ENCODE peak calls at places on chromosomes 6 and 20, in six cellular contexts. L is astrocyte; U is B cell; N is activated naive CD8-positive, alpha-beta T cell treated with anti-CD3 and anti-CD28 coated beads for 36 hours; G is effector CD4-positive, alpha-beta T cell; M is AG08395. P is an unnamed sample.

GRCh38 chr6:129852257-129852858 is 8.8 kb downstream of the TMEM244 start:
- DNase-seq in G (no peak), N (no peak), L (peak; percentile 29), U (no peak), M (no peak), P (peak; percentile 75)

GRCh38 chr6:167825059-167825758 is 1.5 kb upstream of the AFDN start:
- DNase-seq in G (no peak), N (no peak), U (peak; percentile 11), L (no peak), M (no peak), P (no peak)

GRCh38 chr6:137033828-137034227 is 10.9 kb downstream of the IL20RA start:
- DNase-seq in G (peak; percentile 20), M (no peak), N (peak; percentile 70), U (no peak), L (peak; percentile 75), P (peak; percentile 81)

GRCh38 chr20:57513199-57513598 is 11.7 kb downstream of the CTCFL start:
- DNase-seq in U (no peak), L (peak; percentile 13), M (no peak), G (no peak), N (no peak), P (peak; percentile 39)

GRCh38 chr20:46057856-46058655 is 29.0 kb downstream of the SLC12A5 start:
- DNase-seq in N (no peak), G (no peak), U (peak; percentile 49), M (peak; percentile 37), L (peak; percentile 10), P (no peak)

GRCh38 chr6:6588064-6588923 is at the start of gene LY86:
- DNase-seq in U (peak; percentile 77), N (no peak), L (no peak), G (no peak), M (no peak), P (no peak)

GRCh38 chr6:81865712-81866111 is 113.2 kb upstream of the TENT5A start:
- DNase-seq in G (no peak), U (no peak), L (peak; percentile 85), M (peak; percentile 73), N (no peak), P (peak; percentile 89)

GRCh38 chr20:25078662-25079061 is 3.3 kb downstream of the VSX1 start:
- DNase-seq in L (no peak), U (no peak), G (no peak), M (no peak), N (no peak), P (no peak)

GRCh38 chr6:113860165-113860955 is 3.2 kb downstream of the MARCKS start:
- DNase-seq in U (peak; percentile 14), G (no peak), M (peak; percentile 7), N (no peak), L (peak; percentile 31), P (peak; percentile 62)

GRCh38 chr20:2797136-2797983 is 3.1 kb downstream of the CPXM1 start:
- DNase-seq in U (no peak), G (no peak), L (no peak), M (no peak), N (no peak), P (no peak)

GRCh38 chr6:38570750-38571149 is 69.0 kb downstream of the BTBD9 start:
- DNase-seq in U (peak; percentile 43), G (no peak), N (no peak), L (no peak), M (peak; percentile 10), P (peak; percentile 35)

GRCh38 chr20:60579941-60580515 is 621.8 kb downstream of the CDH26 start:
- DNase-seq in L (no peak), N (no peak), U (no peak), G (no peak), M (no peak), P (no peak)

GRCh38 chr6:20708367-20709124 is 174.3 kb downstream of the CDKAL1 start:
- DNase-seq in U (no peak), L (peak; percentile 96), G (no peak), N (peak; percentile 52), M (no peak), P (peak; percentile 53)

GRCh38 chr20:43138061-43138860 is 51.4 kb downstream of the PTPRT start:
- DNase-seq in L (no peak), U (no peak), N (no peak), M (no peak), G (no peak), P (no peak)

GRCh38 chr6:158565482-158566040 is 5.7 kb downstream of the TMEM181 start:
- DNase-seq in U (no peak), L (no peak), M (no peak), G (no peak), N (no peak), P (no peak)

GRCh38 chr20:25496968-25497401 is 88.3 kb downstream of the NINL start:
- DNase-seq in N (no peak), L (peak; percentile 31), G (no peak), M (no peak), U (no peak), P (peak; percentile 96)

GRCh38 chr20:2805682-2806350 is 5.4 kb upstream of the CPXM1 start:
- DNase-seq in M (no peak), U (no peak), L (peak; percentile 14), G (no peak), N (no peak), P (no peak)

GRCh38 chr6:161660666-161661571 is 387.1 kb upstream of the AGPAT4 start:
- DNase-seq in U (no peak), G (no peak), L (no peak), M (peak; percentile 10), N (no peak), P (peak; percentile 20)

GRCh38 chr6:143165315-143165855 is 104.7 kb downstream of the AIG1 start:
- DNase-seq in G (no peak), L (no peak), N (no peak), U (no peak), M (no peak), P (no peak)

GRCh38 chr6:13463941-13464340 is 23.5 kb downstream of the GFOD1 start:
- DNase-seq in L (no peak), G (no peak), M (no peak), U (no peak), N (no peak), P (no peak)

GRCh38 chr20:61397790-61398189 is 145.7 kb downstream of the CDH4 start:
- DNase-seq in M (no peak), N (no peak), L (no peak), U (no peak), G (no peak), P (no peak)

GRCh38 chr6:151681426-151682059 is 125.9 kb upstream of the ESR1 start:
- DNase-seq in M (peak; percentile 37), N (no peak), U (no peak), G (no peak), L (no peak), P (no peak)

GRCh38 chr6:25623874-25624273 is 28.1 kb upstream of the SCGN start:
- DNase-seq in G (no peak), L (no peak), U (no peak), M (no peak), N (no peak), P (no peak)

GRCh38 chr20:17934141-17934862 is 34.3 kb downstream of the SNX5 start:
- DNase-seq in L (peak; percentile 52), U (no peak), G (no peak), M (peak; percentile 62), N (no peak), P (peak; percentile 89)

GRCh38 chr6:168827484-168827883 is 386.5 kb downstream of the SMOC2 start:
- DNase-seq in G (no peak), U (no peak), N (no peak), M (no peak), L (no peak), P (no peak)

GRCh38 chr6:111550195-111550594 is 55.5 kb downstream of the TRAF3IP2 start:
- DNase-seq in U (no peak), N (no peak), G (no peak), M (no peak), L (no peak), P (peak; percentile 32)

GRCh38 chr6:46410330-46410953 is 80.8 kb downstream of the RCAN2 start:
- DNase-seq in U (peak; percentile 49), L (peak; percentile 35), M (peak; percentile 60), N (no peak), G (no peak), P (peak; percentile 43)